ENCODE peak calls at places on chromosome 18, in six cellular contexts. D, L, H, B, T and C are unnamed samples.

GRCh38 chr18:12391487-12392136 is 14.6 kb upstream of the AFG3L2 start:
- DNase-seq in D (peak), L (peak), H (no peak), B (peak), T (peak), C (peak)

GRCh38 chr18:36622610-36623009 is 206.2 kb downstream of the TPGS2 start:
- DNase-seq in D (no peak), L (no peak), H (no peak), B (no peak), T (no peak), C (no peak)

GRCh38 chr18:63317556-63317946 is 2.0 kb downstream of the BCL2 start:
- DNase-seq in D (no peak), L (no peak), H (no peak), B (no peak), T (peak), C (no peak)

GRCh38 chr18:12119358-12119757 is 25.7 kb downstream of the ANKRD62 start:
- DNase-seq in D (no peak), L (no peak), H (no peak), B (no peak), T (no peak), C (no peak)

GRCh38 chr18:48942086-48942485 is 8.7 kb downstream of the SMAD7 start:
- DNase-seq in D (no peak), L (no peak), H (no peak), B (no peak), T (peak), C (peak)

GRCh38 chr18:63152791-63153190 is 166.8 kb downstream of the BCL2 start:
- DNase-seq in D (no peak), L (no peak), H (no peak), B (no peak), T (no peak), C (no peak)

GRCh38 chr18:39840406-39840805 is 2114.6 kb upstream of the PIK3C3 start:
- DNase-seq in D (peak), L (peak), H (no peak), B (no peak), T (no peak), C (peak)

GRCh38 chr18:58851874-58852273 is 12.8 kb upstream of the ZNF532 start:
- DNase-seq in D (no peak), L (peak), H (no peak), B (no peak), T (no peak), C (no peak)

GRCh38 chr18:31498450-31499156 is 626 bp downstream of the DSG2 start:
- DNase-seq in D (no peak), L (no peak), H (no peak), B (no peak), T (no peak), C (no peak)

GRCh38 chr18:21912339-21913239 is 172.0 kb downstream of the MIB1 start:
- DNase-seq in D (no peak), L (no peak), H (no peak), B (peak), T (no peak), C (no peak)

GRCh38 chr18:49548266-49548665 is 13.6 kb upstream of the LIPG start:
- DNase-seq in D (peak), L (peak), H (no peak), B (peak), T (no peak), C (peak)

GRCh38 chr18:2536063-2536462 is 35.2 kb downstream of the METTL4 start:
- DNase-seq in D (no peak), L (peak), H (no peak), B (no peak), T (no peak), C (no peak)

GRCh38 chr18:48827321-48828200 is 123.2 kb downstream of the SMAD7 start:
- DNase-seq in D (peak), L (peak), H (peak), B (no peak), T (no peak), C (peak)

GRCh38 chr18:48547456-48548403 is 8.9 kb downstream of the CTIF start:
- DNase-seq in D (peak), L (peak), H (peak), B (peak), T (no peak), C (peak)

GRCh38 chr18:477565-477964 is 22.9 kb downstream of the COLEC12 start:
- DNase-seq in D (no peak), L (no peak), H (peak), B (peak), T (peak), C (no peak)

GRCh38 chr18:58453167-58453804 is 175.6 kb downstream of the ALPK2 start:
- DNase-seq in D (no peak), L (no peak), H (no peak), B (no peak), T (no peak), C (no peak)

GRCh38 chr18:28125051-28125450 is 51.9 kb downstream of the CDH2 start:
- DNase-seq in D (no peak), L (no peak), H (no peak), B (peak), T (no peak), C (no peak)

GRCh38 chr18:53268455-53268854 is 928.5 kb downstream of the DCC start:
- DNase-seq in D (no peak), L (no peak), H (no peak), B (no peak), T (no peak), C (no peak)

GRCh38 chr18:13217466-13217961 is 1.0 kb upstream of the LDLRAD4 start:
- DNase-seq in D (peak), L (peak), H (peak), B (no peak), T (peak), C (peak)

GRCh38 chr18:65415167-65415566 is 335.6 kb upstream of the CDH7 start:
- DNase-seq in D (no peak), L (no peak), H (no peak), B (peak), T (no peak), C (no peak)

GRCh38 chr18:73646196-73646595 is 501.4 kb downstream of the FBXO15 start:
- DNase-seq in D (peak), L (no peak), H (no peak), B (peak), T (no peak), C (no peak)

GRCh38 chr18:22250591-22250996 is 81.2 kb downstream of the GATA6 start:
- DNase-seq in D (no peak), L (peak), H (no peak), B (peak), T (no peak), C (peak)

GRCh38 chr18:76212958-76213357 is 282.1 kb downstream of the ZNF516 start:
- DNase-seq in D (no peak), L (no peak), H (no peak), B (no peak), T (peak), C (no peak)

GRCh38 chr18:11147962-11148654 is 1.3 kb downstream of the PIEZO2 start:
- DNase-seq in D (no peak), L (no peak), H (peak), B (no peak), T (no peak), C (peak)

GRCh38 chr18:35458677-35459441 is 38.9 kb downstream of the INO80C start:
- DNase-seq in D (peak), L (peak), H (peak), B (peak), T (peak), C (peak)

GRCh38 chr18:35029103-35029502 is 12.1 kb upstream of the MAPRE2 start:
- DNase-seq in D (peak), L (peak), H (no peak), B (no peak), T (no peak), C (peak)

GRCh38 chr18:52087140-52087539 is 252.9 kb upstream of the DCC start:
- DNase-seq in D (no peak), L (no peak), H (no peak), B (no peak), T (no peak), C (no peak)

GRCh38 chr18:36813753-36814130 is 15.1 kb downstream of the TPGS2 start:
- DNase-seq in D (no peak), L (no peak), H (no peak), B (no peak), T (no peak), C (no peak)

GRCh38 chr18:11149441-11150270 is at the start of gene PIEZO2:
- DNase-seq in D (peak), L (peak), H (peak), B (no peak), T (no peak), C (peak)

GRCh38 chr18:73594749-73595148 is 552.9 kb downstream of the FBXO15 start:
- DNase-seq in D (peak), L (peak), H (no peak), B (no peak), T (no peak), C (peak)

GRCh38 chr18:22503803-22504202 is 86.1 kb upstream of the CTAGE1 start:
- DNase-seq in D (peak), L (peak), H (no peak), B (no peak), T (no peak), C (peak)

GRCh38 chr18:57331718-57332117 is 20.6 kb upstream of the ST8SIA3 start:
- DNase-seq in D (no peak), L (no peak), H (no peak), B (no peak), T (no peak), C (no peak)

GRCh38 chr18:34787931-34788532 is 77.9 kb downstream of the DTNA start:
- DNase-seq in D (peak), L (peak), H (no peak), B (peak), T (peak), C (peak)

GRCh38 chr18:44968336-44968735 is 287.6 kb downstream of the SETBP1 start:
- DNase-seq in D (no peak), L (no peak), H (peak), B (no peak), T (no peak), C (no peak)
- H3K4me2 ChIP-seq in D (no peak), L (no peak), H (no peak), B (no peak), T (no peak), C (no peak)

GRCh38 chr18:45806226-45806625 is 19.2 kb upstream of the SIGLEC15 start:
- DNase-seq in D (peak), L (peak), H (no peak), B (no peak), T (no peak), C (peak)

GRCh38 chr18:45805551-45805950 is 19.9 kb upstream of the SIGLEC15 start:
- DNase-seq in D (no peak), L (no peak), H (no peak), B (no peak), T (no peak), C (no peak)

GRCh38 chr18:45802814-45803492 is 22.5 kb upstream of the SIGLEC15 start:
- DNase-seq in D (peak), L (peak), H (no peak), B (peak), T (no peak), C (peak)

DNA sequence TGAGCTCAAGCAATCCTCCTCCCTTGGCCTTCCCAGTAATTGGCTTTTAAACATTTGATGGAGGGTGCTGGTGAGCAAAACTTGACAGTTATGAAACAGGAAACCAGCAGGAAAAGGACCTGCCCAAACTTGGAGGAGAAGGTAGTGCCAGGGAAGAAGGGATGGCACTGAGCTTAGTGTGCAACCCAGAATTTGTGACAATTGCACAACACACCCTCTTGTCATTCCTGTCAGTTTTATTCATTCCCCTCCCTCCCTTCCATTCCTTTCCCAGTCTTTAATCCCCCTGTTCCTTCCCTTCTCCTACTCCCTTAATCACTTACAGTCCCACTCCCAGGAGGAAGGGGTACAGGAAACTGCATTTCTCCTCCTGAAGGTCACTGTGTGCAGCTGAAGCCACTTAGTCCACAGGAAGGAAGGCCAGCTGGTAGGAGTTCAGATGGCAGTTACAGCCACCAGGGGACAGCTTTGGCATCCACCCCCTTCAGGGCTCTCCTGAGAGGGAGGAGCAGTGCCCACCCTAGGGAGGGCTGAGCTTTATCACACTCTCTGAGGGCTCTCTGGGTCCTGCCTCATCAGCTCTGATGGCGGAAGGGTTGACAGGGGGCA is 24.0 kb upstream of the SIGLEC15 start:
- DNase-seq in D (no peak), L (no peak), H (no peak), B (peak), T (no peak), C (no peak)
- H3K9ac ChIP-seq in D (peak), L (no peak), H (no peak), B (peak), T (no peak), C (no peak)

GRCh38 chr18:64409511-64409910 is 260.6 kb upstream of the LINC00305 start:
- DNase-seq in D (no peak), L (no peak), H (no peak), B (peak), T (peak), C (peak)

GRCh38 chr18:64398320-64398719 is 249.4 kb upstream of the LINC00305 start:
- DNase-seq in D (no peak), L (no peak), H (no peak), B (no peak), T (no peak), C (no peak)

GRCh38 chr18:64407606-64408005 is 258.7 kb upstream of the LINC00305 start:
- DNase-seq in D (no peak), L (no peak), H (no peak), B (no peak), T (no peak), C (no peak)

GRCh38 chr18:64405161-64405560 is 256.3 kb upstream of the LINC00305 start:
- DNase-seq in D (peak), L (peak), H (no peak), B (no peak), T (no peak), C (peak)

DNA sequence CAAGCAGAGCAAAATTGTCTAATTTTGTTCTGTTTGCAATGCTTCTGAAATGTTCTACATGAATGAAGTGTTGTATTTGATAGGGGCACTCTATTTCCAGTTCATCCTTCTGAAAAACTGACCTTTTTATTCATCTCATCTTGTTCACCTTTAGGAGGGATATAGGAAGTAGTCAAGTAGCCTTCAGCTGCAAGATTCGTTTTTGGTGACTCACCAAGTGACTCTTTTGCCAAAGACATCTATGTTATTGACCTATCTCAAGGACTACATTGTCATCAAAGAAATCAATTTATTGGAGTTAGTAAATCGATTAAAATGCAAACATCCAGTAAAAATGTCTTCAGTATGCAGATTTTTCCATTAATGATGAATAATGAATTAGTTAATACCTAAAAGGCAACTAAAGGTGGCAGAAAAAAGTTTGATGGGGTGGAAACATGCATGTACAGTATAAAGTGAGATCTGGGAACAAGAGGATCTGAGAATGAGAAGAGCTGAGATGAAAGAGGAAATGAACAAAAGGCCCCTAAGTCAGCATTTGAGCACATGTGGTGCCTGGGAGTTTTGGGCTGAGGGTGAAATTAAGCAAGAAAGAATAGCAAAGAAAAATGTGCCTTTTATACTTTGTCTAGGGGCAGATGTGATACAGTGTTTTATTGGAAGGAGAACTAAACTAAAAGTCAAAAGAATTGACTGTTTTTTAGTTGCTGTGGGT is 255.1 kb upstream of the LINC00305 start:
- DNase-seq in D (no peak), L (no peak), H (no peak), B (no peak), T (peak), C (no peak)
- H3K4me2 ChIP-seq in D (no peak), L (no peak), H (no peak), B (no peak), T (peak), C (no peak)

DNA sequence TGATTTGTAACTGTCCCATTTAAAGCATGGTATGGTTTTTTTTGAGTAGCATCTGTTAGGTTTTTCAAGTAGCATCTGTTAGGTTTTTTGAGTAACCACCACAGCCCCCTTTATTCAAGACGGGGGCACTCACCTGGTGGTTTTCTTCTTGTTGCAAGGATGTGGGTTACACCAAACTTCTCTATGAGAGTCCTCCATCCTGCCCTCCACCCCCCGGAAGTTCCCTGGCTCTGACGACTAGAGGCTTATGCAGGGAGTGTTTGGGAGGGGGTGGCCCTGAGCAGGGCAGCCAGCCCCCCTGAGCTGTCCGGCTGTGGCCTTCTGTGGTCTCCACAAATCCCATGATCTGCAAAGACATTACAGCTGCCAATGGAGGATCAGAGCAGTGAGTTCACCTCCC is 39.3 kb downstream of the MTCL1 start:
- DNase-seq in D (peak), L (no peak), H (no peak), B (no peak), T (no peak), C (no peak)
- H3K9ac ChIP-seq in D (peak), L (no peak), H (no peak), B (no peak), T (no peak), C (peak)

DNA sequence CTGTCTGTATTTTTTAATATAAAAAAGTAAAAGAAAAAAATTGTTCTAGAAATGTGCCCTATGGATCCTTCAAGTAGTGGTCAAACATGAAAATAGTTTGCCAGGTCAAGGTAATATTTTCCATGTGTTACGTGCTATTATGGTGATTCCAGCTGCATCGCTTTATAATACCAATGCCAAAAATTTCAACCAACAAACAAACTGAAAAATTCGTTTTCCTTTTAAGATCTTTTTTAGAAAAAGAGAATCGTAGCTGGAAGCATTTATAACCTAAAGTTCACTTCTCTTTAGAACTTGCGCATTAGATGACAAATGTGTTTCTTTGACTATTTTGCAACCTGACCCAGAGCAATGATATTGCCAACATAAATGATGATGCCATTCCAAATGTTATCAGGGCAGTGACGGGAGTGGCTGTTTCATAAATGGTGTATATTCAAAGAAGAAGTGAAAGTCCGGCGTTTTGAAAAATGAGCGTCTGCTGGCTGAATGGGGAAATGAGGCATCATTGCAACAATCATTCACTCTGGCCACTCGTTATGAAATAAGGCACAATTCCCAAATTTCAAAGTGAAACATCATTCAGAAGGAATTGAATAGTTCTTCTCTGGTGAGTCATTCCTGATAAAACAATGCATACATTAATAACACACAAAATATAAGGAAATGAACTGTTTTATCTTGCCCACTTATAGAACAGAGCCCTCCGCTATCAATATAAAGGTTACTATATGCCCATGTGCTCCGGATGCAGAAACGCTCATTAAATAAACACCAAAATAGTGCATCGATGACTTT is 297.4 kb downstream of the TGIF1 start:
- DNase-seq in D (peak), L (peak), H (no peak), B (no peak), T (no peak), C (peak)
- H3K4me2 ChIP-seq in D (peak), L (peak), H (no peak), B (no peak), T (no peak), C (no peak)

GRCh38 chr18:72544092-72544886 is at the start of gene CBLN2:
- DNase-seq in D (peak), L (peak), H (peak), B (peak), T (peak), C (peak)

GRCh38 chr18:72539861-72540260 is 4.3 kb downstream of the CBLN2 start:
- DNase-seq in D (no peak), L (no peak), H (no peak), B (no peak), T (no peak), C (no peak)

GRCh38 chr18:72542993-72543361 is 1.2 kb downstream of the CBLN2 start:
- DNase-seq in D (no peak), L (no peak), H (peak), B (no peak), T (peak), C (peak)

GRCh38 chr18:72541871-72542690 is 2.1 kb downstream of the CBLN2 start:
- DNase-seq in D (no peak), L (no peak), H (peak), B (no peak), T (peak), C (no peak)

DNA sequence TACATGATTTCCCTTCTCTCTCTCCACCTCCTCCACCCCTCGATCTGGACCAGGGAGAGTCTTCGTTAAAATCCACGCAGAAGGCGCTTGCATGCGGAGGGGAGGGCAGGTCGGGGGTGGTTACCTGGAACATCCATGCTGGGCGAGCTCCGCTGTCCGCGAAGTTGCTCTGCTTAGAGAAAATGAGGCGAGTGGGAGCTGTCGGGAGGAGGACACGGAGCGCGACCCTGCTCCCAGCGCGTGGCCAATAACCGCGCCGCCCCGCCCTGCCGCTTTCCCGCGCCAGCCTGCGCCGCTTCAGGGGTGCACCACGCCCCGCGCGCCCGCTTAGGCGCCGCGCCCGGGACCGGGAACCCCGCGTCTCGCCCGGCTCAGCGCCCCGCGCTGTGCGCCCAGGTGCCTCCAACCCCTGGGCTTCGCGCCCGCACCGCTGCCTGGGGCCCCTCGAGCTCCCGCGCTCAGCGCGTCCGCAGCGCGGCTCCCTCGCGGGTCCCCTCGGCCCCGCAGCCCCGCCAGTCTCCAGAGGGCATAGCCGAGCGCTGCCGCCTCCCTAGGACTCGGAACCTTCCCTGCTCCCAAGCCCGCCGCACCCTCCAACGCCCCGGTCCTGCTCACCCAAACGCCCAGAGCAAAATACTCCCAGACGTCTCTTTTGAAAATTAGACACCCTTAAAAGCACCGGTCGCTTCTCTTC is 633 bp downstream of the CBLN2 start:
- DNase-seq in D (no peak), L (no peak), H (peak), B (no peak), T (peak), C (peak)
- H3K9ac ChIP-seq in D (no peak), L (no peak), H (no peak), B (no peak), T (peak), C (no peak)